ENCODE peak calls at places on chromosomes 6 and 20, in seven cellular contexts. One of them, this sample, is unnamed.

GRCh38 chr6:127481628-127482027 is 22.4 kb upstream of the KIAA0408 start:
- DNase-seq in fibroblast of the aortic adventitia: peak
- DNase-seq in epithelial cell of esophagus: peak
- DNase-seq in breast epithelium: no peak
- DNase-seq in HFF-Myc: no peak
- DNase-seq in fibroblast of mammary gland: peak
- DNase-seq in NB4: no peak
- DNase-seq in this sample: no peak

GRCh38 chr6:46898011-46898410 is 23.7 kb downstream of the ADGRF5 start:
- DNase-seq in fibroblast of the aortic adventitia: no peak
- DNase-seq in epithelial cell of esophagus: no peak
- DNase-seq in breast epithelium: no peak
- DNase-seq in HFF-Myc: no peak
- DNase-seq in fibroblast of mammary gland: no peak
- DNase-seq in NB4: no peak
- DNase-seq in this sample: no peak

GRCh38 chr6:87701676-87702588 is at the start of gene AKIRIN2:
- DNase-seq in fibroblast of the aortic adventitia: peak
- DNase-seq in epithelial cell of esophagus: peak
- DNase-seq in breast epithelium: peak
- DNase-seq in HFF-Myc: peak
- DNase-seq in fibroblast of mammary gland: peak
- DNase-seq in NB4: peak
- DNase-seq in this sample: peak

GRCh38 chr20:25007491-25008305 is 15.1 kb upstream of the APMAP start:
- DNase-seq in fibroblast of the aortic adventitia: no peak
- DNase-seq in epithelial cell of esophagus: no peak
- DNase-seq in breast epithelium: peak
- DNase-seq in HFF-Myc: no peak
- DNase-seq in fibroblast of mammary gland: no peak
- DNase-seq in NB4: no peak
- DNase-seq in this sample: no peak

GRCh38 chr6:169654590-169655391 is 47.0 kb downstream of the WDR27 start:
- DNase-seq in fibroblast of the aortic adventitia: peak
- DNase-seq in epithelial cell of esophagus: peak
- DNase-seq in breast epithelium: peak
- DNase-seq in HFF-Myc: no peak
- DNase-seq in fibroblast of mammary gland: peak
- DNase-seq in NB4: no peak
- DNase-seq in this sample: peak

GRCh38 chr6:24439858-24440539 is 37.3 kb downstream of the MRS2 start:
- DNase-seq in fibroblast of the aortic adventitia: no peak
- DNase-seq in epithelial cell of esophagus: no peak
- DNase-seq in breast epithelium: no peak
- DNase-seq in HFF-Myc: no peak
- DNase-seq in fibroblast of mammary gland: no peak
- DNase-seq in NB4: no peak
- DNase-seq in this sample: no peak

GRCh38 chr6:4133941-4134838 is 1.2 kb downstream of the ECI2 start:
- DNase-seq in fibroblast of the aortic adventitia: peak
- DNase-seq in epithelial cell of esophagus: peak
- DNase-seq in breast epithelium: no peak
- DNase-seq in HFF-Myc: no peak
- DNase-seq in fibroblast of mammary gland: peak
- DNase-seq in NB4: peak
- DNase-seq in this sample: peak

GRCh38 chr20:57162253-57162652 is 104.2 kb downstream of the BMP7 start:
- DNase-seq in fibroblast of the aortic adventitia: no peak
- DNase-seq in epithelial cell of esophagus: no peak
- DNase-seq in breast epithelium: no peak
- DNase-seq in HFF-Myc: no peak
- DNase-seq in fibroblast of mammary gland: no peak
- DNase-seq in NB4: no peak
- DNase-seq in this sample: no peak

GRCh38 chr6:30450908-30451818 is 38.1 kb upstream of the HLA-E start:
- DNase-seq in fibroblast of the aortic adventitia: peak
- DNase-seq in epithelial cell of esophagus: peak
- DNase-seq in breast epithelium: no peak
- DNase-seq in HFF-Myc: no peak
- DNase-seq in fibroblast of mammary gland: peak
- DNase-seq in NB4: peak
- DNase-seq in this sample: peak

GRCh38 chr6:163338671-163339405 is 75.7 kb upstream of the QKI start:
- DNase-seq in fibroblast of the aortic adventitia: peak
- DNase-seq in epithelial cell of esophagus: peak
- DNase-seq in breast epithelium: no peak
- DNase-seq in HFF-Myc: no peak
- DNase-seq in fibroblast of mammary gland: no peak
- DNase-seq in NB4: no peak
- DNase-seq in this sample: peak

GRCh38 chr6:70599187-70599586 is 32.5 kb downstream of the SDHAF4 start:
- DNase-seq in fibroblast of the aortic adventitia: no peak
- DNase-seq in epithelial cell of esophagus: no peak
- DNase-seq in breast epithelium: no peak
- DNase-seq in HFF-Myc: no peak
- DNase-seq in fibroblast of mammary gland: no peak
- DNase-seq in NB4: no peak
- DNase-seq in this sample: no peak

GRCh38 chr6:170221753-170222400 is 69.0 kb downstream of the DLL1 start:
- DNase-seq in fibroblast of the aortic adventitia: no peak
- DNase-seq in epithelial cell of esophagus: no peak
- DNase-seq in breast epithelium: no peak
- DNase-seq in HFF-Myc: no peak
- DNase-seq in fibroblast of mammary gland: no peak
- DNase-seq in NB4: peak
- DNase-seq in this sample: no peak

GRCh38 chr6:142946924-142947701 is 2.1 kb upstream of the HIVEP2 start:
- DNase-seq in fibroblast of the aortic adventitia: peak
- DNase-seq in epithelial cell of esophagus: peak
- DNase-seq in breast epithelium: peak
- DNase-seq in HFF-Myc: no peak
- DNase-seq in fibroblast of mammary gland: peak
- DNase-seq in NB4: peak
- DNase-seq in this sample: peak

GRCh38 chr6:79127660-79128059 is 49.6 kb upstream of the PHIP start:
- DNase-seq in fibroblast of the aortic adventitia: no peak
- DNase-seq in epithelial cell of esophagus: no peak
- DNase-seq in breast epithelium: no peak
- DNase-seq in HFF-Myc: no peak
- DNase-seq in fibroblast of mammary gland: no peak
- DNase-seq in NB4: no peak
- DNase-seq in this sample: no peak

GRCh38 chr6:15247214-15247749 is 1.4 kb downstream of the JARID2 start:
- DNase-seq in fibroblast of the aortic adventitia: no peak
- DNase-seq in epithelial cell of esophagus: no peak
- DNase-seq in breast epithelium: no peak
- DNase-seq in HFF-Myc: no peak
- DNase-seq in fibroblast of mammary gland: no peak
- DNase-seq in NB4: peak
- DNase-seq in this sample: no peak

GRCh38 chr20:36461600-36462439 is 79.5 kb upstream of the MYL9 start:
- DNase-seq in fibroblast of the aortic adventitia: peak
- DNase-seq in epithelial cell of esophagus: peak
- DNase-seq in breast epithelium: peak
- DNase-seq in HFF-Myc: no peak
- DNase-seq in fibroblast of mammary gland: peak
- DNase-seq in NB4: peak
- DNase-seq in this sample: peak

GRCh38 chr6:154878866-154879491 is 116.1 kb upstream of the TIAM2 start:
- DNase-seq in fibroblast of the aortic adventitia: peak
- DNase-seq in epithelial cell of esophagus: peak
- DNase-seq in breast epithelium: no peak
- DNase-seq in HFF-Myc: no peak
- DNase-seq in fibroblast of mammary gland: peak
- DNase-seq in NB4: no peak
- DNase-seq in this sample: no peak

GRCh38 chr6:2072450-2072849 is 173.0 kb downstream of the GMDS start:
- DNase-seq in fibroblast of the aortic adventitia: peak
- DNase-seq in epithelial cell of esophagus: no peak
- DNase-seq in breast epithelium: no peak
- DNase-seq in HFF-Myc: no peak
- DNase-seq in fibroblast of mammary gland: peak
- DNase-seq in NB4: no peak
- DNase-seq in this sample: no peak

GRCh38 chr20:51828762-51829161 is 26.4 kb upstream of the SALL4 start:
- DNase-seq in fibroblast of the aortic adventitia: no peak
- DNase-seq in epithelial cell of esophagus: no peak
- DNase-seq in breast epithelium: no peak
- DNase-seq in HFF-Myc: no peak
- DNase-seq in fibroblast of mammary gland: no peak
- DNase-seq in NB4: peak
- DNase-seq in this sample: no peak

GRCh38 chr6:22451960-22452359 is 117.4 kb upstream of the HDGFL1 start:
- DNase-seq in fibroblast of the aortic adventitia: no peak
- DNase-seq in epithelial cell of esophagus: no peak
- DNase-seq in breast epithelium: no peak
- DNase-seq in HFF-Myc: no peak
- DNase-seq in fibroblast of mammary gland: peak
- DNase-seq in NB4: no peak
- DNase-seq in this sample: no peak

GRCh38 chr6:22445946-22446345 is 123.4 kb upstream of the HDGFL1 start:
- DNase-seq in fibroblast of the aortic adventitia: no peak
- DNase-seq in epithelial cell of esophagus: no peak
- DNase-seq in breast epithelium: no peak
- DNase-seq in HFF-Myc: no peak
- DNase-seq in fibroblast of mammary gland: no peak
- DNase-seq in NB4: no peak
- DNase-seq in this sample: no peak

GRCh38 chr6:22447862-22448261 is 121.5 kb upstream of the HDGFL1 start:
- DNase-seq in fibroblast of the aortic adventitia: peak
- DNase-seq in epithelial cell of esophagus: no peak
- DNase-seq in breast epithelium: no peak
- DNase-seq in HFF-Myc: no peak
- DNase-seq in fibroblast of mammary gland: no peak
- DNase-seq in NB4: no peak
- DNase-seq in this sample: no peak

GRCh38 chr6:22447191-22447590 is 122.2 kb upstream of the HDGFL1 start:
- DNase-seq in fibroblast of the aortic adventitia: no peak
- DNase-seq in epithelial cell of esophagus: no peak
- DNase-seq in breast epithelium: no peak
- DNase-seq in HFF-Myc: no peak
- DNase-seq in fibroblast of mammary gland: no peak
- DNase-seq in NB4: no peak
- DNase-seq in this sample: peak

GRCh38 chr6:22448311-22448711 is 121.1 kb upstream of the HDGFL1 start:
- DNase-seq in fibroblast of the aortic adventitia: peak
- DNase-seq in epithelial cell of esophagus: peak
- DNase-seq in breast epithelium: no peak
- DNase-seq in HFF-Myc: no peak
- DNase-seq in fibroblast of mammary gland: peak
- DNase-seq in NB4: no peak
- DNase-seq in this sample: no peak
- H3K4me3 ChIP-seq in fibroblast of the aortic adventitia: no peak
- H3K4me3 ChIP-seq in epithelial cell of esophagus: no peak
- H3K4me3 ChIP-seq in breast epithelium: no peak
- H3K4me3 ChIP-seq in HFF-Myc: no peak
- H3K4me3 ChIP-seq in fibroblast of mammary gland: no peak
- H3K4me3 ChIP-seq in NB4: no peak
- H3K4me3 ChIP-seq in this sample: no peak

GRCh38 chr6:39049575-39050283 is 1.1 kb downstream of the GLP1R start:
- DNase-seq in fibroblast of the aortic adventitia: no peak
- DNase-seq in epithelial cell of esophagus: no peak
- DNase-seq in breast epithelium: no peak
- DNase-seq in HFF-Myc: no peak
- DNase-seq in fibroblast of mammary gland: no peak
- DNase-seq in NB4: no peak
- DNase-seq in this sample: no peak
- H3K4me3 ChIP-seq in fibroblast of the aortic adventitia: no peak
- H3K4me3 ChIP-seq in epithelial cell of esophagus: no peak
- H3K4me3 ChIP-seq in breast epithelium: peak
- H3K4me3 ChIP-seq in HFF-Myc: no peak
- H3K4me3 ChIP-seq in fibroblast of mammary gland: no peak
- H3K4me3 ChIP-seq in NB4: no peak
- H3K4me3 ChIP-seq in this sample: no peak

DNA sequence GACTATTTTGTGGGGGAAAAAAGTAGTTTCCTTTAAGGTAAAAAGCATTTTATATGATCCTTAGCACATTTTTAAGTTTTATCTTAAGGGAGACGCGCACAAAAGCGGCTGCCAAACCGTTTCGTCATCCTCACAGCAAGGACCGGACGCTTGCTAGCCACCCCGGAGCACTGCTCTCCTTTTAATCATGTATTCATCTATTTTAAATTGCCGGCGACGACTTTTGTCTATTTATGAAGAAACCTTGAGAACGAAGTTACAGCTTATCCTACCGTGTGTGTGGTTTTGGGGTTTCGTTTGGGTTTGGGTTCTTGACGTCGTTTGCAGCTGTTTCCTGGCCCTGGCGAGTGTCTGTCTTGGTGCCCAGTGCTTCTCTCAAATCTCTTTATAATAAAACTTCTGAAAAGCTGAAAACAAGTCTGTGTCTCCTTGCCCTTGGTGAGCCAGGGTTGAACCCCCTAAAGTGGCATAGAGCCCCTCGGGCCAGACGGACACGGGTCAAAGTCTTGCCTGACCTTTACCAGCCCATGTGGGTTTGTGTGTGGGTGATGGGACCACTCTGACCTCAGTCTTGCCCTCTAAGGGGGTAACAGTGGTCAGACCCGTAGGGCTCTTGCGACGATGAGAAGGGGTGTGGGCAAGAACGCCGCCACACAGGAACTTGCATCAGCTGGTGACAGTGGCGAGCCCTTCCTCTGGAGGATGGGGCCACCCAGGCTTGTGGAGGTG is 117.6 kb downstream of the JPH2 start:
- DNase-seq in fibroblast of the aortic adventitia: no peak
- DNase-seq in epithelial cell of esophagus: no peak
- DNase-seq in breast epithelium: no peak
- DNase-seq in HFF-Myc: no peak
- DNase-seq in fibroblast of mammary gland: no peak
- DNase-seq in NB4: peak
- DNase-seq in this sample: no peak
- H3K4me3 ChIP-seq in fibroblast of the aortic adventitia: no peak
- H3K4me3 ChIP-seq in epithelial cell of esophagus: no peak
- H3K4me3 ChIP-seq in breast epithelium: no peak
- H3K4me3 ChIP-seq in HFF-Myc: no peak
- H3K4me3 ChIP-seq in fibroblast of mammary gland: no peak
- H3K4me3 ChIP-seq in NB4: peak
- H3K4me3 ChIP-seq in this sample: no peak

GRCh38 chr6:31462964-31463940 is 34.7 kb upstream of the MICB start:
- DNase-seq in fibroblast of the aortic adventitia: peak
- DNase-seq in epithelial cell of esophagus: peak
- DNase-seq in breast epithelium: peak
- DNase-seq in HFF-Myc: no peak
- DNase-seq in fibroblast of mammary gland: peak
- DNase-seq in NB4: no peak
- DNase-seq in this sample: peak

GRCh38 chr6:31465185-31465536 is 32.8 kb upstream of the MICB start:
- DNase-seq in fibroblast of the aortic adventitia: no peak
- DNase-seq in epithelial cell of esophagus: no peak
- DNase-seq in breast epithelium: no peak
- DNase-seq in HFF-Myc: no peak
- DNase-seq in fibroblast of mammary gland: no peak
- DNase-seq in NB4: no peak
- DNase-seq in this sample: no peak

GRCh38 chr6:31460361-31461025 is 37.5 kb upstream of the MICB start:
- DNase-seq in fibroblast of the aortic adventitia: no peak
- DNase-seq in epithelial cell of esophagus: no peak
- DNase-seq in breast epithelium: no peak
- DNase-seq in HFF-Myc: no peak
- DNase-seq in fibroblast of mammary gland: no peak
- DNase-seq in NB4: no peak
- DNase-seq in this sample: no peak

GRCh38 chr6:31464252-31465184 is 33.4 kb upstream of the MICB start:
- DNase-seq in fibroblast of the aortic adventitia: no peak
- DNase-seq in epithelial cell of esophagus: no peak
- DNase-seq in breast epithelium: no peak
- DNase-seq in HFF-Myc: no peak
- DNase-seq in fibroblast of mammary gland: no peak
- DNase-seq in NB4: no peak
- DNase-seq in this sample: no peak

GRCh38 chr6:31462026-31462963 is 35.6 kb upstream of the MICB start:
- DNase-seq in fibroblast of the aortic adventitia: peak
- DNase-seq in epithelial cell of esophagus: no peak
- DNase-seq in breast epithelium: no peak
- DNase-seq in HFF-Myc: no peak
- DNase-seq in fibroblast of mammary gland: peak
- DNase-seq in NB4: no peak
- DNase-seq in this sample: no peak
- H3K4me3 ChIP-seq in fibroblast of the aortic adventitia: no peak
- H3K4me3 ChIP-seq in epithelial cell of esophagus: no peak
- H3K4me3 ChIP-seq in breast epithelium: peak
- H3K4me3 ChIP-seq in HFF-Myc: no peak
- H3K4me3 ChIP-seq in fibroblast of mammary gland: no peak
- H3K4me3 ChIP-seq in NB4: no peak
- H3K4me3 ChIP-seq in this sample: peak

This sample was measured in psoas muscle.